ENCODE peak calls at places on chromosomes 5 and 9, in seven cellular contexts. V, U, C, T, S, K and M are unnamed samples.

GRCh38 chr9:70257991-70258691 is 637 bp upstream of the SMC5 start:
- DNase-seq in V (no peak), U (no peak), C (no peak), T (no peak), S (peak; percentile 48), K (no peak), M (peak; percentile 45)

GRCh38 chr5:1526151-1526631 is 2.4 kb upstream of the LPCAT1 start:
- DNase-seq in V (peak; percentile 35), U (peak; percentile 33), C (no peak), T (no peak), S (no peak), K (peak; percentile 6), M (no peak)

GRCh38 chr5:90888511-90889324 is 330.1 kb downstream of the ADGRV1 start:
- DNase-seq in V (no peak), U (no peak), C (peak; percentile 26), T (no peak), S (peak; percentile 35), K (no peak), M (no peak)

GRCh38 chr5:140182803-140183367 is 7.9 kb downstream of the CYSTM1 start:
- DNase-seq in V (no peak), U (peak; percentile 73), C (no peak), T (no peak), S (peak; percentile 44), K (peak; percentile 28), M (no peak)

GRCh38 chr5:40410231-40410861 is 269.4 kb upstream of the PTGER4 start:
- DNase-seq in V (no peak), U (peak; percentile 32), C (no peak), T (peak; percentile 55), S (peak; percentile 49), K (no peak), M (peak; percentile 88)

GRCh38 chr5:180785151-180785781 is 17.3 kb downstream of the MGAT1 start:
- DNase-seq in V (no peak), U (peak; percentile 71), C (no peak), T (peak; percentile 85), S (peak; percentile 87), K (no peak), M (peak; percentile 75)

GRCh38 chr5:112703866-112704820 is 33.5 kb upstream of the APC start:
- DNase-seq in V (no peak), U (peak; percentile 56), C (no peak), T (no peak), S (peak; percentile 40), K (no peak), M (no peak)

GRCh38 chr5:40291338-40291737 is 388.4 kb upstream of the PTGER4 start:
- DNase-seq in V (no peak), U (no peak), C (no peak), T (peak; percentile 4), S (peak; percentile 35), K (no peak), M (no peak)

GRCh38 chr5:15183520-15183919 is 311.9 kb upstream of the ANKH start:
- DNase-seq in V (no peak), U (no peak), C (no peak), T (no peak), S (peak; percentile 6), K (no peak), M (no peak)

GRCh38 chr5:97135868-97136267 is 6.5 kb downstream of the LIX1 start:
- DNase-seq in V (no peak), U (no peak), C (no peak), T (no peak), S (no peak), K (no peak), M (no peak)

GRCh38 chr9:13378171-13378570 is 98.7 kb upstream of the MPDZ start:
- DNase-seq in V (no peak), U (no peak), C (no peak), T (no peak), S (peak; percentile 4), K (no peak), M (no peak)

GRCh38 chr5:107425541-107426031 is 245.2 kb downstream of the EFNA5 start:
- DNase-seq in V (no peak), U (no peak), C (peak; percentile 35), T (peak; percentile 86), S (peak; percentile 80), K (no peak), M (peak; percentile 76)

GRCh38 chr5:14035859-14036440 is 91.5 kb upstream of the DNAH5 start:
- DNase-seq in V (no peak), U (no peak), C (peak; percentile 95), T (peak; percentile 92), S (peak; percentile 100), K (no peak), M (peak; percentile 91)

GRCh38 chr9:87324613-87325194 is 173.0 kb upstream of the DAPK1 start:
- DNase-seq in V (no peak), U (no peak), C (peak; percentile 31), T (peak; percentile 54), S (peak; percentile 68), K (no peak), M (peak; percentile 91)

GRCh38 chr9:3956081-3956701 is 343.7 kb downstream of the GLIS3 start:
- DNase-seq in V (no peak), U (no peak), C (no peak), T (no peak), S (peak; percentile 25), K (no peak), M (no peak)

GRCh38 chr9:86585422-86586143 is 231.4 kb upstream of the TUT7 start:
- DNase-seq in V (no peak), U (no peak), C (no peak), T (peak; percentile 26), S (peak; percentile 26), K (no peak), M (peak; percentile 38)

GRCh38 chr5:6504677-6505414 is 56.2 kb downstream of the UBE2QL1 start:
- DNase-seq in V (no peak), U (no peak), C (no peak), T (no peak), S (peak; percentile 15), K (no peak), M (no peak)

GRCh38 chr5:142070000-142070399 is 38.6 kb upstream of the NDFIP1 start:
- DNase-seq in V (no peak), U (no peak), C (no peak), T (no peak), S (no peak), K (no peak), M (no peak)

GRCh38 chr5:60161340-60161934 is 267.9 kb upstream of the PDE4D start:
- DNase-seq in V (no peak), U (no peak), C (peak; percentile 13), T (peak; percentile 11), S (peak; percentile 19), K (no peak), M (peak; percentile 51)

GRCh38 chr5:67243349-67243748 is 46.8 kb upstream of the CD180 start:
- DNase-seq in V (no peak), U (no peak), C (no peak), T (no peak), S (peak; percentile 15), K (no peak), M (no peak)
- H3K27ac ChIP-seq in V (no peak overlapping the region), U (no peak overlapping the region), C (no peak overlapping the region), T (no peak overlapping the region), S (no peak overlapping the region), K (no peak overlapping the region), M (no peak overlapping the region)

GRCh38 chr9:78319197-78320029 is 22.5 kb downstream of the PSAT1 start:
- DNase-seq in V (peak; percentile 35), U (no peak), C (no peak), T (no peak), S (no peak), K (no peak), M (no peak)

GRCh38 chr9:78320875-78321496 is 24.1 kb downstream of the PSAT1 start:
- DNase-seq in V (peak; percentile 19), U (no peak), C (no peak), T (no peak), S (no peak), K (no peak), M (no peak)

GRCh38 chr9:78316151-78316892 is 19.4 kb downstream of the PSAT1 start:
- DNase-seq in V (peak; percentile 28), U (no peak), C (no peak), T (no peak), S (no peak), K (no peak), M (no peak)

GRCh38 chr9:78321505-78321904 is 24.6 kb downstream of the PSAT1 start:
- DNase-seq in V (peak; percentile 9), U (no peak), C (no peak), T (no peak), S (no peak), K (no peak), M (no peak)

DNA sequence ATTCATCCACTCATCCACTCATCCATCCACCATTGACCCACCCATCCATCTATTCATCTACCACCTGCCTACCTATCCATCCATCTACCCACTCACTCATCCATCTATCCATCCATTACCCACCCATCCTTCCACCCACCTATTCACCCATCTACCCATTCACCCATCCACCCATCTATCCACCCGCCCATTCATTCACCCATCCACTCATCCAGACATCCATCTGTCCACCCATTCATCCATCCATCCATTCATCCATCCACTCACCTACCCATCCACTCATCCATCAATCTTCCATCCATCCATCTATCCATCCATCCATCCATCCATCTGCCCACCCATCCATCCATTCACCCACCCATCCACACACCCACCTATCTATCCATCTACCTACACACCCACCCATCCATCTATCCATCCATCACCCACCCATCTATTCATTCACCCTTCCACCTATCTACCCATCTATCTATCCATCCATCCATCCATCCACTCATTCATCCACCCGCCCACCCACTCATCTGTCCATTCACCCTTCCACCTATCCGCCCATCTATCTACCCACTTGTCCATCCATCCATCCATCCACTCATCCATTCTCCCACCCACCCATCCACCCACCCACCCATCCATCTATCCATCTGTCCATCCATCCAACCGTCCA is 23.2 kb downstream of the PSAT1 start:
- DNase-seq in V (peak; percentile 12), U (no peak), C (no peak), T (no peak), S (no peak), K (no peak), M (no peak)
- H3K27ac ChIP-seq in V (no peak overlapping the region), U (no peak overlapping the region), C (no peak overlapping the region), T (no peak overlapping the region), S (no peak overlapping the region), K (no peak overlapping the region), M (no peak overlapping the region)

DNA sequence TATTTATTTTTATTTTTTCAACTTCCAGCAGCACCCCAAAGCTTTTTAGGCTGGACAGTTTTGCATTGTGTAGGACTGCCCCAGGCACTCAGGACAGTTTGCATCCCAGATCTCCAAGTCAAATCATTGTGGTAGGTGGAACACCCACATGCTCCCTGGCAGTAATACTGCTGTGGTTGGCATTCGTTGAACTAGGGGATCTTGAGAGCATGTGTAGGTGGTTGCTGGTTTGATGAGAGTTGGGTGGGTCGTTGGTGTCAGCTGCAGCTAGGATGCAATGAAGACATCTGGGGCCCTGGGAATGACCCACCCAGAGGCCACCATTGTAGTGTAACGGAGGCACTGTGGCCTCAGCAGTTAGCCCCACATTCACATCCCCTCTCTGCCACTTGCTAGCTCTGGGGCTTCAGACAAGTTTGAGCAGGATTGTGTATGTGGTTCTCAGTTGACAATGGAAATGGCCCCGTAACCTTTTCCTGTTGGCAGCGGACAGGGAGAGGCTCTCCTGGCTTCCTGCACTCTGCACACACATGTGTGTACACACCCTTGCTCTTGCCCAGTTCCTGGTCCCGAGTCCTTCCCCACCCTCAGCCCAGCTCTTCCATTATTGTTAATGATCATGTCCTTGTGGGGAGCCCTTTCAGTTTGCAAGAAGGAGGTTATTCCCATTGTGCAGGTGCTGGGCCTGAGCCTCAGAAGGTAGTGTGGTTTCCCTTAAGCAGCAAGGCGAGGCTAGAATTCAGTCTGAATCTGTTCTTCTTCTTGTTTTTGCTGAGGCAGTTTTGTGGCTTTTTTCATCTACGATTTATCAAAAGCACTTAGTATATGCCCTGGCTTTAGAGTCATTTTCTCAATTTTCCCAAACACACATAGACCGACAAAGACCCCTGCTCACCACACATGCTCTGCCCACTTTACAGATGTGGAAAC is 46.5 kb downstream of the PPARGC1B start:
- DNase-seq in V (no peak), U (no peak), C (no peak), T (no peak), S (no peak), K (no peak), M (no peak)
- H3K27ac ChIP-seq in V (peak overlapping the region; percentile 36), U (peak overlapping the region; percentile 45), C (no peak overlapping the region), T (no peak overlapping the region), S (no peak overlapping the region), K (peak overlapping the region; percentile 68), M (no peak overlapping the region)

GRCh38 chr5:150144211-150144801 is 11.3 kb downstream of the PDGFRB start:
- DNase-seq in V (peak; percentile 92), U (peak; percentile 91), C (no peak), T (peak; percentile 69), S (peak; percentile 86), K (peak; percentile 57), M (peak; percentile 39)
- H3K27ac ChIP-seq in V (peak overlapping the region; percentile 89), U (peak overlapping the region; percentile 83), C (peak overlapping the region; percentile 98), T (peak overlapping the region; percentile 97), S (peak overlapping the region; percentile 98), K (peak overlapping the region; percentile 71), M (peak overlapping the region; percentile 82)